ENCODE peak calls at places on chromosomes 1 and 21, in eight cellular contexts. J, Q, K, N, I, G, M and Y are unnamed samples.
A peak's percentile ranks its signal among the peaks of the same experiment; 100 is the strongest.

GRCh38 chr1:200372095-200372884 is 37.5 kb downstream of the ZNF281 start:
- DNase-seq in J (no peak), Q (no peak), K (no peak), N (peak; percentile 99), I (peak; percentile 39), G (no peak), M (no peak), Y (peak; percentile 73)

GRCh38 chr1:18069903-18070302 is 37.7 kb upstream of the IGSF21 start:
- DNase-seq in J (no peak), Q (no peak), K (no peak), N (no peak), I (no peak), G (no peak), M (no peak), Y (no peak)

GRCh38 chr1:192080671-192081070 is 77.6 kb upstream of the RGS18 start:
- DNase-seq in J (no peak), Q (no peak), K (no peak), N (no peak), I (no peak), G (no peak), M (no peak), Y (no peak)

GRCh38 chr1:88726697-88727096 is 42.6 kb downstream of the PKN2 start:
- DNase-seq in J (no peak), Q (no peak), K (no peak), N (no peak), I (no peak), G (no peak), M (no peak), Y (no peak)

GRCh38 chr1:203627819-203628184 is 1.2 kb downstream of the ATP2B4 start:
- DNase-seq in J (no peak), Q (no peak), K (no peak), N (peak; percentile 58), I (no peak), G (no peak), M (peak; percentile 29), Y (peak; percentile 58)

GRCh38 chr1:29839726-29840125 is 603.4 kb downstream of the PTPRU start:
- DNase-seq in J (no peak), Q (no peak), K (no peak), N (no peak), I (no peak), G (no peak), M (no peak), Y (no peak)

GRCh38 chr21:42971897-42972275 is 2.5 kb upstream of the PKNOX1 start:
- DNase-seq in J (no peak), Q (no peak), K (no peak), N (no peak), I (no peak), G (no peak), M (no peak), Y (no peak)

GRCh38 chr1:24151175-24151533 is 8.2 kb upstream of the IL22RA1 start:
- DNase-seq in J (no peak), Q (peak; percentile 92), K (no peak), N (peak; percentile 69), I (peak; percentile 59), G (no peak), M (no peak), Y (peak; percentile 95)

GRCh38 chr1:59142663-59143487 is 154.0 kb upstream of the FGGY start:
- DNase-seq in J (peak; percentile 89), Q (no peak), K (no peak), N (peak; percentile 98), I (no peak), G (no peak), M (no peak), Y (peak; percentile 95)

GRCh38 chr1:43999455-43999854 is 8.1 kb downstream of the CCDC24 start:
- DNase-seq in J (no peak), Q (no peak), K (no peak), N (no peak), I (no peak), G (no peak), M (no peak), Y (no peak)

GRCh38 chr1:21143752-21144151 is 32.9 kb downstream of the EIF4G3 start:
- DNase-seq in J (no peak), Q (no peak), K (no peak), N (no peak), I (no peak), G (no peak), M (no peak), Y (no peak)

GRCh38 chr1:209490013-209490412 is 93.5 kb upstream of the CAMK1G start:
- DNase-seq in J (no peak), Q (no peak), K (no peak), N (peak; percentile 82), I (no peak), G (no peak), M (no peak), Y (peak; percentile 26)

GRCh38 chr1:151007853-151008243 is 401 bp upstream of the PRUNE1 start:
- DNase-seq in J (no peak), Q (no peak), K (no peak), N (no peak), I (no peak), G (no peak), M (no peak), Y (no peak)
- H3K4me3 ChIP-seq in J (peak overlapping the region; percentile 91), Q (peak overlapping the region; percentile 66), K (peak overlapping the region; percentile 69), N (peak overlapping the region; percentile 86), I (peak overlapping the region; percentile 56), G (peak overlapping the region; percentile 71), M (peak overlapping the region; percentile 79), Y (peak overlapping the region; percentile 23)

DNA sequence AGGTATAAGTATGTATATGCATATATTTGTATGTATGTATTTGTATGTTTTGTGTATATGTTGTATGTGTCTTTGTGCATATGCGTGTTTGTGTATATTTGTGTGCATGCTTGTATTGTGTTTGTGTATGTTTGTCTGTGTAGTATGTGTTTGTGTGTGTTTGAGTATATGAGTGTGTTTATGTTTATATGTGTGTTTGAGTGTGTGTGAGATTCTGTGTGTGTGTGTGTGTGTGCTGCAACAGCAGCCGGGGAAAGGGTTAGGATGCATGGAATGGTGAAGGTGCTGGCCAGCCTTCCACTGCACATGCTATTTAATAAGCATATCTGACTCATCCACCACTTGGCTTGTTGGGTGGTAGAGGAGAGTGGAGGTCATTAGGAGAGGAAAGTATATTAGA is 46.6 kb upstream of the RAB4A start:
- DNase-seq in J (no peak), Q (no peak), K (no peak), N (peak; percentile 42), I (no peak), G (no peak), M (no peak), Y (peak; percentile 44)
- H3K4me3 ChIP-seq in J (no peak overlapping the region), Q (no peak overlapping the region), K (no peak overlapping the region), N (no peak overlapping the region), I (no peak overlapping the region), G (no peak overlapping the region), M (no peak overlapping the region), Y (no peak overlapping the region)

GRCh38 chr21:37508341-37508740 is 141.8 kb downstream of the DYRK1A start:
- DNase-seq in J (no peak), Q (no peak), K (no peak), N (no peak), I (no peak), G (no peak), M (no peak), Y (peak; percentile 11)
- H3K4me3 ChIP-seq in J (no peak overlapping the region), Q (no peak overlapping the region), K (no peak overlapping the region), N (no peak overlapping the region), I (no peak overlapping the region), G (no peak overlapping the region), M (no peak overlapping the region), Y (no peak overlapping the region)

GRCh38 chr1:221328371-221328770 is 413.5 kb downstream of the DUSP10 start:
- DNase-seq in J (no peak), Q (no peak), K (no peak), N (no peak), I (no peak), G (no peak), M (no peak), Y (no peak)
- H3K4me3 ChIP-seq in J (no peak overlapping the region), Q (no peak overlapping the region), K (no peak overlapping the region), N (no peak overlapping the region), I (no peak overlapping the region), G (no peak overlapping the region), M (no peak overlapping the region), Y (no peak overlapping the region)

GRCh38 chr1:62040973-62041372 is 153.7 kb upstream of the L1TD1 start:
- DNase-seq in J (no peak), Q (no peak), K (no peak), N (no peak), I (no peak), G (no peak), M (no peak), Y (no peak)
- H3K4me3 ChIP-seq in J (no peak overlapping the region), Q (no peak overlapping the region), K (no peak overlapping the region), N (no peak overlapping the region), I (no peak overlapping the region), G (no peak overlapping the region), M (no peak overlapping the region), Y (no peak overlapping the region)